ENCODE peak calls at places on chromosomes 12 and 14, in five cellular contexts. C is body of pancreas; U is activated T-helper 1 cell treated with anti-CD3 and anti-CD28 coated beads, Interleukin-12 subunit alpha, Interleukin-12 subunit beta, Interleukin-2, Interleukin-4 antibody, amounts not matched to agents 30 ng/mL and 10 ng/mL and 1 ng/mL, durations not matched to agents 14 hours and 24 hours and 36 hours; N is GM12891; B is cardiac muscle cell. K is an unnamed sample.

GRCh38 chr12:49937639-49938300 is 12.8 kb upstream of the AQP2 start:
- DNase-seq in C (no peak), U (no peak), N (no peak), B (no peak), K (no peak)

GRCh38 chr14:100813291-100813690 is 12.6 kb upstream of the MEG3 start:
- DNase-seq in C (no peak), U (no peak), N (no peak), B (no peak), K (no peak)

GRCh38 chr12:131074221-131075083 is 120.7 kb downstream of the ADGRD1 start:
- DNase-seq in C (no peak), U (no peak), N (no peak), B (peak), K (no peak)

GRCh38 chr12:72570601-72571000 is 298.4 kb downstream of the TRHDE start:
- DNase-seq in C (no peak), U (no peak), N (no peak), B (no peak), K (no peak)

GRCh38 chr12:122473543-122474323 is 27.0 kb downstream of the ZCCHC8 start:
- DNase-seq in C (no peak), U (no peak), N (peak), B (peak), K (no peak)

GRCh38 chr12:114726092-114726710 is 42.2 kb upstream of the TBX3 start:
- DNase-seq in C (no peak), U (no peak), N (no peak), B (no peak), K (peak)

GRCh38 chr12:4201333-4202105 is 72.0 kb upstream of the CCND2 start:
- DNase-seq in C (no peak), U (no peak), N (no peak), B (no peak), K (no peak)

GRCh38 chr14:69719501-69719951 is 47.4 kb upstream of the SRSF5 start:
- DNase-seq in C (peak), U (no peak), N (no peak), B (peak), K (no peak)

GRCh38 chr14:20682435-20683124 is 1.8 kb upstream of the RNASE4 start:
- DNase-seq in C (peak), U (peak), N (peak), B (peak), K (peak)

GRCh38 chr14:34070917-34071407 is 120.1 kb upstream of the EGLN3 start:
- DNase-seq in C (no peak), U (no peak), N (no peak), B (no peak), K (no peak)

GRCh38 chr12:75784591-75784990 is 247.0 kb downstream of the PHLDA1 start:
- DNase-seq in C (peak), U (no peak), N (no peak), B (peak), K (peak)

GRCh38 chr14:32430326-32430725 is 101.2 kb downstream of the AKAP6 start:
- DNase-seq in C (no peak), U (no peak), N (no peak), B (peak), K (no peak)

GRCh38 chr14:104428860-104429259 is 150.7 kb upstream of the C14orf180 start:
- DNase-seq in C (no peak), U (no peak), N (no peak), B (no peak), K (no peak)

GRCh38 chr12:76591461-76591860 is 31.9 kb upstream of the OSBPL8 start:
- DNase-seq in C (no peak), U (no peak), N (no peak), B (peak), K (no peak)

GRCh38 chr12:5171701-5172100 is 128.0 kb downstream of the KCNA5 start:
- DNase-seq in C (no peak), U (no peak), N (no peak), B (peak), K (peak)

GRCh38 chr12:107468182-107468581 is 217.4 kb upstream of the PWP1 start:
- DNase-seq in C (peak), U (no peak), N (no peak), B (no peak), K (no peak)

K was measured in small intestine.